ENCODE peak calls at places on chromosomes 12 and 14, in seven cellular contexts. I is Peyer's patch, U is suprapubic skin, O is endothelial cell of umbilical vein, G is A549, M is esophagus squamous epithelium, S is H54. J is an unnamed sample.

GRCh38 chr12:50224026-50224692 is 57.0 kb upstream of the CERS5 start:
- DNase-seq in I (no peak), U (no peak), O (peak), G (peak), M (no peak), S (peak), J (no peak)

GRCh38 chr12:20415013-20415412 is 46.7 kb downstream of the PDE3A start:
- DNase-seq in I (no peak), U (no peak), O (peak), G (no peak), M (no peak), S (no peak), J (no peak)

GRCh38 chr12:103645202-103645601 is 58.1 kb downstream of the STAB2 start:
- DNase-seq in I (no peak), U (no peak), O (no peak), G (no peak), M (no peak), S (no peak), J (no peak)

GRCh38 chr12:75825686-75826085 is 205.9 kb downstream of the PHLDA1 start:
- DNase-seq in I (no peak), U (no peak), O (no peak), G (no peak), M (no peak), S (peak), J (no peak)

GRCh38 chr14:57686317-57686716 is 179.6 kb downstream of the SLC35F4 start:
- DNase-seq in I (no peak), U (no peak), O (no peak), G (no peak), M (no peak), S (no peak), J (no peak)

GRCh38 chr14:21098892-21099595 is 589 bp upstream of the ZNF219 start:
- DNase-seq in I (no peak), U (peak), O (no peak), G (no peak), M (no peak), S (no peak), J (peak)

GRCh38 chr12:31224768-31225448 is 101.0 kb downstream of the SINHCAF start:
- DNase-seq in I (no peak), U (no peak), O (no peak), G (no peak), M (no peak), S (no peak), J (no peak)

GRCh38 chr12:19530631-19531020 is 91.3 kb downstream of the AEBP2 start:
- DNase-seq in I (no peak), U (no peak), O (no peak), G (no peak), M (no peak), S (no peak), J (no peak)

GRCh38 chr12:113073586-113073985 is 17.1 kb downstream of the DTX1 start:
- DNase-seq in I (no peak), U (no peak), O (no peak), G (no peak), M (no peak), S (no peak), J (no peak)

GRCh38 chr14:100601064-100601463 is 13.8 kb upstream of the BEGAIN start:
- DNase-seq in I (no peak), U (no peak), O (no peak), G (no peak), M (no peak), S (no peak), J (no peak)

GRCh38 chr14:61596985-61597384 is 98.3 kb upstream of the HIF1A start:
- DNase-seq in I (no peak), U (no peak), O (peak), G (no peak), M (no peak), S (no peak), J (no peak)

GRCh38 chr12:2052861-2053674 is at the start of gene CACNA1C:
- DNase-seq in I (peak), U (no peak), O (peak), G (no peak), M (no peak), S (peak), J (peak)

GRCh38 chr12:88519802-88520435 is 60.4 kb downstream of the KITLG start:
- DNase-seq in I (no peak), U (no peak), O (peak), G (no peak), M (no peak), S (no peak), J (no peak)

GRCh38 chr14:100709252-100709955 is 17.3 kb upstream of the DLK1 start:
- DNase-seq in I (peak), U (no peak), O (peak), G (peak), M (no peak), S (no peak), J (peak)

GRCh38 chr14:44109041-44109440 is 398.0 kb downstream of the FSCB start:
- DNase-seq in I (no peak), U (no peak), O (no peak), G (no peak), M (no peak), S (no peak), J (no peak)

GRCh38 chr14:102560436-102561261 is 31.8 kb upstream of the RCOR1 start:
- DNase-seq in I (no peak), U (no peak), O (no peak), G (no peak), M (no peak), S (no peak), J (no peak)

GRCh38 chr12:47885012-47885501 is 19.7 kb downstream of the VDR start:
- DNase-seq in I (no peak), U (no peak), O (no peak), G (no peak), M (no peak), S (no peak), J (no peak)

GRCh38 chr12:49340971-49341776 is 4.2 kb upstream of the C1QL4 start:
- DNase-seq in I (peak), U (no peak), O (no peak), G (no peak), M (no peak), S (no peak), J (no peak)

GRCh38 chr14:50312734-50313054 is 570 bp downstream of the DMAC2L start:
- DNase-seq in I (no peak), U (no peak), O (no peak), G (no peak), M (no peak), S (no peak), J (no peak)

GRCh38 chr14:98234208-98234607 is 1037.8 kb downstream of the BCL11B start:
- DNase-seq in I (no peak), U (no peak), O (no peak), G (no peak), M (no peak), S (no peak), J (no peak)

GRCh38 chr12:1279050-1279449 is 288.0 kb downstream of the ERC1 start:
- DNase-seq in I (no peak), U (no peak), O (no peak), G (no peak), M (no peak), S (no peak), J (no peak)

GRCh38 chr12:47758834-47759690 is at the start of gene RAPGEF3:
- DNase-seq in I (peak), U (peak), O (peak), G (peak), M (no peak), S (peak), J (peak)

GRCh38 chr12:77685112-77685511 is 145.6 kb upstream of the NAV3 start:
- DNase-seq in I (no peak), U (no peak), O (peak), G (peak), M (no peak), S (peak), J (peak)

GRCh38 chr12:62827855-62828254 is 107.1 kb downstream of the PPM1H start:
- DNase-seq in I (no peak), U (no peak), O (no peak), G (no peak), M (no peak), S (no peak), J (no peak)

GRCh38 chr14:32012062-32012461 is 65.0 kb upstream of the ARHGAP5 start:
- DNase-seq in I (no peak), U (no peak), O (no peak), G (no peak), M (no peak), S (no peak), J (no peak)

GRCh38 chr12:107467716-107468115 is 217.9 kb upstream of the PWP1 start:
- DNase-seq in I (no peak), U (no peak), O (no peak), G (no peak), M (no peak), S (no peak), J (no peak)

GRCh38 chr12:66813137-66813867 is 134.4 kb upstream of the GRIP1 start:
- DNase-seq in I (no peak), U (no peak), O (no peak), G (no peak), M (no peak), S (no peak), J (no peak)

GRCh38 chr14:101781240-101782061 is 19.9 kb downstream of the PPP2R5C start:
- DNase-seq in I (no peak), U (no peak), O (no peak), G (no peak), M (no peak), S (no peak), J (no peak)

GRCh38 chr14:94021416-94022157 is 4.6 kb upstream of the OTUB2 start:
- DNase-seq in I (no peak), U (no peak), O (no peak), G (no peak), M (no peak), S (no peak), J (no peak)
- TF ChIP-seq POLR2A in I (no peak), U (no peak), O (no peak), G (no peak), M (no peak), S (no peak), J (no peak)

GRCh38 chr14:24441485-24441884 is 1.1 kb downstream of the SDR39U1 start:
- DNase-seq in I (no peak), U (no peak), O (no peak), G (no peak), M (no peak), S (no peak), J (no peak)

GRCh38 chr14:24441904-24442239 is 704 bp downstream of the SDR39U1 start:
- DNase-seq in I (no peak), U (no peak), O (no peak), G (peak), M (no peak), S (peak), J (no peak)

GRCh38 chr14:24440606-24441399 is 1.8 kb downstream of the SDR39U1 start:
- DNase-seq in I (no peak), U (no peak), O (no peak), G (no peak), M (no peak), S (no peak), J (no peak)

GRCh38 chr14:24443053-24443683 is 592 bp upstream of the SDR39U1 start:
- DNase-seq in I (no peak), U (no peak), O (peak), G (no peak), M (no peak), S (no peak), J (no peak)

DNA sequence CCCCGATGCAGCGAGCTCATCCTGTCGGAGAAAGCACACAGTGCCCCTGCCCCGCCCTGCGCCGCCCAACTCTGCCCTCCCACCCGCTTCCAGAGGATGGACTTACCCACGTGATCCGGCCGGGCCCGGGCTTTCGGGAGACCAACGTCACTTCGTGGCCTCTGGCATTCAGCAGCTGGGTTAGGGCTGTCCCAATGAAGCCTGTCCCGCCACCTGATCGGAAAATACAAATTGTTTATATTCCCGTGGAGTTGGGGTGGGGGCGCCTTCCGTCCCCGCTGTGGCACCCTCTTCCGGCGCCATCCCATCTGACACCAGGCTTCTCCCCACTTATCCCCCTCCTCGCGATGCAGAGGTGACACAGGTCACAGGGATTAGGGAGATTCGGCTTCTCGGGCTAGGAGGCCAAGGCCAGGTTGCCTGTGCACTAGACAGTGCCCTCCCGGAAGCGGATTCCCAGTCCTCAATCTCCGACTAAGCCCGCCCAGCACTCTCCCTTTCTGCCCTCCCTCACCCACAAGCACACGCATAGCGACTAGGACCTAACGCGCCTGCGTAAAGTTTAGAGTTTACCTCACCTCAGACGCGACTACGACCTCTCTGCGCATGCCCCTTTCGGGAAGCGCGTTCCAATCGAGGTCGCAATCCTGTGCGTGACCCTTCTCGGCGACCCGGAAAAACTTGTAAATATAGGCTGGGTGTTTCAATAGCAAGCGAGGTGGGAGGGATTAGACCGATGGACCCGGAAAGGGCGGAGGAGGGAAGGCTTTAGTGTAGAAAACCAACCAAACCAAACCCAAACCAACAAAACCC is at the start of gene SDR39U1:
- DNase-seq in I (peak), U (peak), O (peak), G (peak), M (peak), S (peak), J (peak)
- TF ChIP-seq POLR2A in I (peak), U (peak), O (peak), G (peak), M (peak), S (peak), J (peak)

DNA sequence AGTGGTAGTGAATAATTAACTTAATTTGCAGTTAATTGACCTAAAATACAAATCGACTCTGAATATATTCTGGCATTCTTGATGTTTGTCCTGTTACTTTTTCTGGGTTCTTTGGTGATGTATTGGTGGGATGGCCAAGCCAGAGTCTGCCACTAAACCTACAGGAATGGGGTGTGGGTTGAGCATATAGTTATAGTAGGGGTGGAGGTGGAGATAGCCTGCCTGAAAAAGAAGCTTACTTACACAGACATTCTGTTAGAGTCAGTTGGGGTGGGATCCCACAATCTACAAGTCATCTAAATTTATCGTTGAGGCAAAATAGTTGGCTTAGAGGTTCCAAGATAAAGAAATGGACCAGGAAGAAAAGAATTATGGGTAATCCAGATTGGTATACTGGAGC is 787.7 kb downstream of the TMTC2 start:
- DNase-seq in I (no peak), U (no peak), O (no peak), G (no peak), M (no peak), S (no peak), J (no peak)
- TF ChIP-seq POLR2A in I (no peak), U (no peak), O (no peak), G (no peak), M (no peak), S (no peak), J (no peak)

DNA sequence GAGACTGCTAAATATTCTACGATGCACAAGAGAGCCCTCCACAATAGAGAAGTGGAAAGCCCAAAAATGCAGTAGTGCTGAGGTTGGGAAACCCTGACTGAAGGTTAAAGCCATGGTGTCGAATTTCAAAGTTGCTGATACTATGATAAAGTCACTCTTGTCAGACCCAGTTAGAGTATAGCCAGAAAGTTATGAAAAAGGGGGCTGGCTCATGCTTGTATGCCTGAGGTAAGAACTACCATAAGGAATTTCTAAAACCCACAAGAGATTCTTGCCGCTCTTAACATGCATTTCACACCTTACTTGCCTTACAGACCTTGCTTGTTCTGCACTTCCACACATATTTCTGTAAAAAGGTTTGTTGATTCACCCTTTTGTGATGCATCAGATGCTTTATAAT is 184.6 kb downstream of the SLC6A15 start:
- DNase-seq in I (no peak), U (no peak), O (no peak), G (no peak), M (no peak), S (no peak), J (no peak)
- TF ChIP-seq POLR2A in I (no peak), U (no peak), O (no peak), G (no peak), M (no peak), S (no peak), J (no peak)

GRCh38 chr14:24965578-24965933 is 84.4 kb downstream of the STXBP6 start:
- DNase-seq in I (no peak), U (no peak), O (no peak), G (no peak), M (no peak), S (no peak), J (no peak)
- TF ChIP-seq POLR2A in I (no peak), U (no peak), O (no peak), G (no peak), M (no peak), S (no peak), J (no peak)

GRCh38 chr12:114682920-114683708 is 861 bp downstream of the TBX3 start:
- DNase-seq in I (peak), U (no peak), O (peak), G (peak), M (no peak), S (no peak), J (peak)

GRCh38 chr12:114681149-114681849 is 2.7 kb downstream of the TBX3 start:
- DNase-seq in I (no peak), U (no peak), O (no peak), G (no peak), M (no peak), S (no peak), J (no peak)

GRCh38 chr12:114680498-114681148 is 3.4 kb downstream of the TBX3 start:
- DNase-seq in I (no peak), U (no peak), O (no peak), G (no peak), M (no peak), S (no peak), J (no peak)

GRCh38 chr12:114683709-114684097 is 272 bp downstream of the TBX3 start:
- DNase-seq in I (no peak), U (no peak), O (peak), G (no peak), M (no peak), S (no peak), J (no peak)

DNA sequence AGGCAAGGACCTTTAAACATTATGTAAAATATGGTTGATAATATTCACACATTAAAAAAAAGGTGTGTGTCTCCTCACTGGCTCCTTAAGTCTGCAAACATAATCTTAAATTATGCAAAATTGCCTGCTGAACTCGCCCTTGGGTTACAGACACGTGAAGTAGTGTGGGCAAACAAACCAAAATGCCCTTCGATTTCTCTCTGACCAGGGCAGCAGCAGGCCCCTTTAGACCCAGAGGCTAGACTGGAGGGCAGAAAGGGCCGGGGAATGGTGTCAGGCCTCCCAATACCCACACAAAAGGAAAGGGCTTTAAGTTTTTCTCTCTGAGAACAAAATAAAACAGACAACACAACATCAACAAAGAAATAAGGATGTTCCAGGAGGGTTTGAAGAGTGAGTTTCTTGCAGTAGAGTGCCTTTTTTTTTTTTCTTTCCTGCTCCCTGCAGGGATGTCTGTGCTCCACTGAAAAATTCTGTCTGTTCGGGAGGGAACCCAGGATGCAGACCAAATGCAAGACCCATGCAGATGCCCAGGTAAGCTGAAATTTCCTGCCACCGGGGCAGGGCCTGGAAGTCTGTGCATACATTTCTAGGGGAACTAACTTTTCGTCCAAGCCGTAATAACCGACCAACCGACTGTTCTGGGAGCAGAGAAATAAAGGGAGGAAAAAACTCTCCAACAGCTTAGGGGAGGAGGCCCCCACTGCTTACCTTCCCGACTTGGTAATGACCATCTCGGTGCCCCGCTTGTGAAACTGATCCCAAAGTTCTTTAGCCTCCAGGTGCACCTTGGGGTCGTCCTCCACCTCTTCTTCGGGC is 1.7 kb downstream of the TBX3 start:
- DNase-seq in I (no peak), U (no peak), O (no peak), G (no peak), M (no peak), S (no peak), J (no peak)
- TF ChIP-seq POLR2A in I (no peak), U (no peak), O (no peak), G (no peak), M (no peak), S (no peak), J (no peak)

DNA sequence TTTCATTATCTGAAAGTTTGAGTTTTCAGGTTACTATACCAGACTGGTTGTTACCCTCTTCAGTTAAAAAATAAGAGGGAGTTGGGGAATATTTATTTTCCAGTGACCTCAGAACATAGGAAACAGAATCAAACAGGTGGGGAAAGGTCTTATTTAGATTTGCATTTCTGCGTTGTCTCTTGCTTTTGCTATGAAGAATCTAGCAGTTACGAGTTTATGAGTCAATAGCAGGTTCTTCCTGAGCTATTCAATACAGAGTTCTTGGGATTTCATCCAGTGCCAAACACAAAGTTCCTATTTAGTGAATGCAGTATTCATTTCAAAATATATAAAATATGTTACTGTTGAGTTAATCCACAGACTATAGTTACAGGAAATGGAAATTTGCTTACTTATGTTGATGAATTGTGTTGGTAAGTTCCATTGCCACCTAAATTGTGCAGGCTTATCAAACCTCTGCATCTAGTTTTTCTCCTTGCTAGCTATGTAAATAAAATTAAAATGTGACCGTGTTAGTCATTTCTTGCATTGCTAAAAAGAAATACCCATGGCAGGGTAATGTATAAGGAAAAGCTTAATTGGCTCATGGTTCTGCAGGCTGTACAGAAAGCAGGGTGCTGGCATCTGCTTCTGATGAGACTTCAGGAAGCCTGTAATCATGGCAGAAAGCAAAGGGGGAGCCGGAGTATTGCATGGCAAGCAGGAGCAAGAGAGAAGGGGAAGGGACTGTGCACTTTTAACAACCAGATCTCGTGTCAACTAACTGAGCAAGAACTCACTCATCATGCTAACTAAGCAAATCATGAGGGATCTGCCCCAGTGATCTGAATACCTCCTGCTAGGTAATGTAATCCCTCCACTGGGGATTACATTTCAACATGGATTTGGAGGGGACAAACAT is 110.2 kb downstream of the KTN1 start:
- DNase-seq in I (no peak), U (no peak), O (peak), G (no peak), M (no peak), S (no peak), J (no peak)
- TF ChIP-seq POLR2A in I (no peak), U (no peak), O (no peak), G (no peak), M (no peak), S (no peak), J (no peak)

J was measured in testis.